ENCODE peak calls at places on chromosome 19, in four cellular contexts. W is HepG2, V is GM12878, F is K562. B is an unnamed sample.

GRCh38 chr19:16193466-16193865 is 4.2 kb upstream of the AP1M1 start:
- DNase-seq in W (no peak), V (no peak), F (no peak), B (peak)

GRCh38 chr19:4385291-4386037 is 14.9 kb downstream of the SH3GL1 start:
- DNase-seq in W (no peak), V (no peak), F (no peak), B (no peak)

GRCh38 chr19:42185281-42185680 is 32.2 kb downstream of the DEDD2 start:
- DNase-seq in W (no peak), V (no peak), F (no peak), B (no peak)

GRCh38 chr19:35044317-35045117 is 3.0 kb downstream of the HPN start:
- DNase-seq in W (peak), V (no peak), F (peak), B (peak)

GRCh38 chr19:43105496-43105895 is 23.0 kb upstream of the PSG2 start:
- DNase-seq in W (no peak), V (no peak), F (no peak), B (no peak)

GRCh38 chr19:8302357-8302691 is 5.8 kb downstream of the CD320 start:
- DNase-seq in W (no peak), V (no peak), F (peak), B (no peak)

GRCh38 chr19:50906217-50906616 is 5.0 kb downstream of the KLK4 start:
- DNase-seq in W (peak), V (no peak), F (peak), B (peak)

GRCh38 chr19:19900574-19901444 is at the start of gene ZNF93:
- DNase-seq in W (peak), V (peak), F (peak), B (peak)

GRCh38 chr19:16445238-16446107 is 26.3 kb downstream of the EPS15L1 start:
- DNase-seq in W (peak), V (peak), F (no peak), B (no peak)

GRCh38 chr19:51158474-51159129 is 16.5 kb downstream of the SIGLEC7 start:
- DNase-seq in W (peak), V (no peak), F (peak), B (peak)

GRCh38 chr19:34962281-34962944 is 1.6 kb downstream of the ZNF792 start:
- DNase-seq in W (peak), V (no peak), F (peak), B (no peak)

GRCh38 chr19:16638666-16639065 is 10.7 kb upstream of the MED26 start:
- DNase-seq in W (no peak), V (no peak), F (no peak), B (no peak)

GRCh38 chr19:47765522-47766358 is 12.8 kb upstream of the SELENOW start:
- DNase-seq in W (peak), V (no peak), F (peak), B (peak)

GRCh38 chr19:9061879-9062278 is 25.0 kb upstream of the OR1M1 start:
- DNase-seq in W (no peak), V (no peak), F (no peak), B (no peak)

GRCh38 chr19:41707871-41708371 is 505 bp upstream of the CEACAM5 start:
- DNase-seq in W (no peak), V (no peak), F (no peak), B (no peak)

GRCh38 chr19:48994035-48994386 is 324 bp downstream of the RUVBL2 start:
- DNase-seq in W (no peak), V (no peak), F (no peak), B (no peak)

GRCh38 chr19:4215807-4216206 is 13.5 kb upstream of the EBI3 start:
- DNase-seq in W (no peak), V (no peak), F (no peak), B (no peak)

GRCh38 chr19:33429891-33430673 is 56.6 kb downstream of the CEBPG start:
- DNase-seq in W (no peak), V (no peak), F (no peak), B (no peak)

GRCh38 chr19:48102870-48103751 is 7.5 kb downstream of the PLA2G4C start:
- DNase-seq in W (peak), V (no peak), F (peak), B (peak)

GRCh38 chr19:55626350-55626749 is 2.0 kb upstream of the ZNF784 start:
- DNase-seq in W (no peak), V (no peak), F (no peak), B (no peak)

GRCh38 chr19:7902796-7903243 is 857 bp upstream of the MAP2K7 start:
- DNase-seq in W (no peak), V (no peak), F (no peak), B (no peak)

GRCh38 chr19:4911314-4911713 is 2.0 kb downstream of the UHRF1 start:
- DNase-seq in W (no peak), V (no peak), F (no peak), B (no peak)

GRCh38 chr19:44755219-44755618 is 6.7 kb downstream of the BCL3 start:
- DNase-seq in W (no peak), V (no peak), F (no peak), B (no peak)

GRCh38 chr19:44640518-44640917 is 3.2 kb upstream of the PVR start:
- DNase-seq in W (no peak), V (no peak), F (no peak), B (no peak)

GRCh38 chr19:19618384-19619051 is at the start of gene PBX4:
- DNase-seq in W (no peak), V (peak), F (peak), B (peak)

GRCh38 chr19:43560687-43561086 is 14.6 kb downstream of the XRCC1 start:
- DNase-seq in W (peak), V (no peak), F (peak), B (peak)

GRCh38 chr19:41411682-41412265 is 14.2 kb downstream of the BCKDHA start:
- DNase-seq in W (no peak), V (no peak), F (no peak), B (no peak)

GRCh38 chr19:41698746-41699230 is 9.6 kb upstream of the CEACAM5 start:
- DNase-seq in W (no peak), V (peak), F (no peak), B (no peak)

GRCh38 chr19:42135836-42136235 is 3.6 kb upstream of the POU2F2 start:
- DNase-seq in W (no peak), V (no peak), F (no peak), B (no peak)

DNA sequence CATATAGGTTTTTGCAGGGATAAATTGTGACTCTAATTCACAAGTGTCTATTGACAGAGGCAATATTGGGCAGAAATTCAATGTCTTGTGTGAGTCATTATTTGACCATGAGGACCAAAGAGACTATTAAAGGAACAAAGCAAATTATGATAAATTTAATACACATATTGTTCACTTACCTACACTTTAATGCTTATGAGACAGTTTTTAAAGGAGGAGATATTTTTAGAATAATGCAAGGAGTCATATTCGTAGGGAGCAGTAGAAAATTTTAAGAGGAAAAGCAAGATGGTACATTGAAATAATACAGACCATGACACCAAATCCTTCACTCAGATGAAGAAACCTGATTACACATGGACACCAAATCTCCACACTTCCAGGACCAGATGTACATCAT is 4.1 kb upstream of the OR7A17 start:
- DNase-seq in W (no peak), V (no peak), F (no peak), B (no peak)
- TF ChIP-seq CREB1 in W (no peak), V (no peak), F (no peak), B (no peak)

DNA sequence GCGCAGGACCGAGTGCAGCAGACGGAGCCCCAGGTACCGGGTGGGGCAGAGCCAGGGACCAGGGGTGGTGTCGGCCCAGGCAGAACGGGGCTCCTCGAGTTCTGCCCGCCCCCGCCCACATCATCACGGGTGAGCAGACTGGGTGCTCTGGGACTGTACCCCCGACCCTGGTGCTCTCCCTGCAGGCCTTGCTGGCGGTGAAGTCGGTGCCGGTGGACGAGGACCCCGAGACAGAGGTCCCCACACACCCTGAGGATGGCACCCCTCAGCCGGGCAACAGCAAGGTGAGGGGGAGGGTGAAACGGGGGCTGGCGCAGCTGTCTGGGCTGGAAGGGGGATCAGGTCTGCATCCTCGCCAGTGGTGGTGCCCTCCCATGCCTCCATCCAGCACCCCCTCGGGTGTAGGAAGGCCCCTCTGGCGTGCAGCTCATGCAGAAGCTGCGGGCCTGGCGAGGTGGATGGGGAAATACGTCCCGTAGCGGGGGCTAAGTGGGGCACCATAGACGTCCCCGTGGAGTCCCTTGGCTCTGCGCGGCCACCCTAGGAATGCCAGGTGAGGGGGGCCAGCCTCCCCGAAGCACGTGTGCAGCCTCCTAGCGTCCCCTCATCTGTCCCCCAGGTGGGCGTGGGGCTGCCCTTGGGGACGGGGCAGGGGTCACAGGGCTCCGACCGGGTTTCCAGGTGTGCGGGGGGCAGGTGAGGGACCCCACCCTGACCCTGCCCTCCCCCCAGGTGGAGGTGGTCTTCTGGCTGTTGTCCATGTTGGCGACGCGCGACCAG is 6.4 kb downstream of the APC2 start:
- DNase-seq in W (no peak), V (no peak), F (no peak), B (peak)
- TF ChIP-seq EZH2 in W (no peak), V (no peak), F (no peak), B (no peak)

DNA sequence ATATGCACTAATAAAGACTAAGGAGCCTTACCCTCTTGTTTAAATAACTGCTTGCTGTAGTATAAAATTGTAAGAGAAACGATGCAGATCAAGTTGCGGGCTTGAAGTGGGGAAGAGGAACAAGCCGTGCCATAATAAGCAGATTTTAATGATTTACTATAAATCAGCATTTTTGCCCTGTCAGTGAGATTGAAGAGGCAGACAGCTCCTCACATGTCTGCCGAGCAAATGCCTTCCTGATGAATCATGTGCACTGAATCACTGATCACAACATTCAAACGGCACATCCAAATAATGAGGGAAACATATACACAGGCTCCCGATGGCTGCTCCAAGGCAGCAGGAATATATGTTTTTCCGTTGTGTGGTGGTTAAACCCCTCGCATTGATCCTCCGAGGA is 282.9 kb downstream of the TSHZ3 start:
- DNase-seq in W (no peak), V (no peak), F (no peak), B (no peak)
- TF ChIP-seq REST in W (no peak), V (no peak), F (no peak), B (no peak)

GRCh38 chr19:294341-294818 is 3.2 kb upstream of the PLPP2 start:
- DNase-seq in W (no peak), V (no peak), F (no peak), B (no peak)
- TF ChIP-seq CREB1 in W (no peak), V (no peak), F (no peak), B (no peak)

GRCh38 chr19:1315470-1316166 is 29.9 kb downstream of the EFNA2 start:
- DNase-seq in W (no peak), V (no peak), F (peak), B (peak)
- TF ChIP-seq EZH2 in W (no peak), V (no peak), F (no peak), B (no peak)

DNA sequence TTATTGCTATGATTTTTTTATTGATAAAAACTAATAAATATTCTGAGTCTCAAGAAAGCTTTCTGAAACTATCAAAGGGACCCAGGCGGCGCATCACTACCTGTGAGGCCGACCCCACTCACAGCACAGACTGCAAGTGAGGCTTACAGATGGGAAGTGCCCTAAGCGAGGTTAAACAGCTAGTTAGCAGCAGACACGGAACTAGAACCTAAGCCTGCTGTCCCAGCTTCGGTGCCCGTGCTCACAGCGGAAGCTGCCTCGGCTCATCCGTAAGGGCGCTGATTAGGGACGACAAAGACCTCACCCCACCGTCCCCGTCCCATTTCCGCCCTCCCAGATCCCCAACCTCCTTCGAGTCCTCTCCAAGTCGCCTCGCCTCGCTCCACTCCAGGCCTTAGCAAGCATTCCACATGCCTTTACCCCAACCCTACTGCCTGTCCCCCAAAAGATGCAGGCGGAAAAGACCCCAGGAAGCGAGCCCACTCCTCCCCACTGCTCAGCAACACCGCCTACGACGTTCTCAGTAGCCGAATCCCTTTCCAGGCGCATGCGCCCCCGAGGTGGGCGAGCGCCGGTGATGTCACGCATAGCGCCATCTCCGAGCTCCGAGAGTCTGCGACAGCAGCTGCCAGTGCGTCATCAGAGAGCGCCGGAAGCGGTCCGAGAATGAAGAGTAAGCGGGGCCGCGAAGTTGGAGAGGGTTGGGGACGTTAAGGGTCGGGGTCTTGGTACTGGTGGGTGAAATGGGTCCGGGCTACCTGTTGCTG is at the start of gene POP4:
- DNase-seq in W (peak), V (peak), F (peak), B (peak)
- TF ChIP-seq REST in W (peak), V (no peak), F (peak), B (no peak)

GRCh38 chr19:46428278-46429141 is at the start of gene PNMA8C:
- DNase-seq in W (no peak), V (no peak), F (peak), B (peak)
- TF ChIP-seq CREB1 in W (peak), V (peak), F (peak), B (peak)

GRCh38 chr19:497861-498590 is 1.7 kb downstream of the MADCAM1 start:
- DNase-seq in W (no peak), V (no peak), F (no peak), B (peak)
- TF ChIP-seq EZH2 in W (no peak), V (no peak), F (no peak), B (peak)

DNA sequence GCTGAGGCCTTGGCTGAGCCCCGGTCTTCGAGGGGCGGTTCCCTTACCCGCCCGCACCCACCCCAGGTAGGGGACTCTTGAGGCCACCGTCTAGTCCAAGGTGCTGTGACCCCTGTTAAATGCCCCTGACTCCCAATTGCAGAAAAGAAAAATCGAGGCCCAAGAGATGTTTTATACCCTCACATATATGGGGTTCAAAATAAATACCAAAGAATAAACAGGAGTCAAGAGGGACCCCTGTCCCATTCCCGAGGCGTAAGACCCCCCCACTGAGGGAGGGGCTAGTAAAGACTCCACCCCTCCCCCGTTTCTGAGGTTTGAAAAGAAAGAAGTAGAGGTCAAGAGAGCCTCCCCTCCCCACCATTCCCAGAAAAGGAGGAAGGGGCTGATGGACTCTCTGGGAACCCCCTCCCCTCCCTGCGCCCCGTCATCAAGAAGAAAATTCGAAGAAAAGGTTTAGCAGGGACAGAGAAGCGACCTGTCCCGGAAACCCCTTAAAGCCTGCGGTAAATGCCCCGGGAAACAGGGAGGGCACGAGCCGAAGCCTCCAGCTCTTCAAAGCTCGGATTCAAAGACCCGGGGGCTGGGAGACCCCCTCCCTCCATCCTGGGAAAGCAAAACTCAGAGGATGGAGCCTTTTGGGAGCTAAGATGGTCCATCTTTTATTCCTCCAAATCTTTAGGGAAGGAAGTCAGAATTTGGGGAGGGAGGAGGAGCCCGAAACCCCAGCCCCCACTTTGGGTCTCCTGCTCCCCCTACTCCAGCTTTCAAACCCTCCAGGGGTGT is 745 bp upstream of the RAB3A start:
- DNase-seq in W (no peak), V (no peak), F (peak), B (peak)
- TF ChIP-seq REST in W (no peak), V (no peak), F (peak), B (no peak)

DNA sequence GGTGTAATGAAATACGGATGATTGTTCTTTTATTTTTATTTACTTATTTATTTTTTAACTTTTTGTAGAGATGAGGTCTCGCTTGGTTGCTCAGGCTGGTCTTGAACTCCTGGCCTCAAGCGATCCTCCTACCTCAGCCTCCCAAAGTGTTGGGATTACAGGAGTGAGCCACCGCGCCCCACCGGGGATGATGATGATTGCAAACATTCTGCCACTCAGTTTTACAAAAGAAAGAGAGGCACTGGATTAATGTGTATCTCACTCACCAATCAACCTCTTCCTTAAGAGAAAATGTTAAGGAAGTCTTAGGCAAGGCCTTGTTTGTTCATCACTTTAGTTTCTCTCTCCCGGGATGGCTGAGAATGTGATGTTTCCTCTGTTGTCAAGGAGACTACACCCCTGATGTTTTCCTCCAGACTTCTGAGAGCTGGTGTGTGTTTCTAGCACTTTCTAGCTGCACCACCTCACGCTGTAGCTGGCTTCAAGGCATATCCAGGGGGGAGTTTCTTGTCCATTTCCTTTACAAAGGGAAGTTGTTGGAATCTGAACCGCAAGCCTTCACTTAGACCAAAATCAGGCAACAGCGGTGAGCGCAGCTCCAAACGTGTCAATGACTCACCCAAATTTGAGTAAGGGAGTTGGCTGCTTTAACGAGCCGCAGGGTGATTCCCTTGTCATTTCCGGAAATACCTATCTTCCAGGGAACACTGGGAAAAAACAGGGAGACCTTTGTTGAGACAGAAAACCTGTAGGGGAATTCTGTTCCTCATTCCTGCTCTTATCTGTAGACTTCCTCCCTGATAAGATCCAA is 2.3 kb downstream of the LDLR start:
- DNase-seq in W (peak), V (no peak), F (no peak), B (peak)
- TF ChIP-seq CREB1 in W (no peak), V (no peak), F (no peak), B (no peak)

B was measured in GM23338.